ENCODE peak calls at places on chromosomes 6 and 20, in eight cellular contexts. R is astrocyte of the cerebellum; W is aorta; D is choroid plexus epithelial cell; P is fibroblast of the aortic adventitia; T is endothelial cell of umbilical vein; Q is CD8-positive, alpha-beta memory T cell; Y is lung. J is an unnamed sample.

GRCh38 chr6:148144917-148145521 is 197.6 kb upstream of the SASH1 start:
- DNase-seq in Y (peak), Q (no peak), T (peak), D (peak), R (peak), P (peak), W (peak), J (no peak)

GRCh38 chr6:154528286-154528915 is 17.9 kb upstream of the CNKSR3 start:
- DNase-seq in D (no peak), T (no peak), W (no peak), P (no peak), Y (no peak), R (no peak), Q (no peak), J (no peak)

GRCh38 chr6:20266851-20267608 is 54.8 kb upstream of the MBOAT1 start:
- DNase-seq in Q (peak), Y (no peak), W (no peak), R (no peak), T (no peak), P (no peak), D (no peak), J (no peak)

GRCh38 chr6:47700051-47700450 is 1.7 kb downstream of the ADGRF4 start:
- DNase-seq in R (no peak), Q (no peak), W (no peak), Y (no peak), T (no peak), D (peak), P (peak), J (peak)

GRCh38 chr6:131067521-131067920 is 4.5 kb upstream of the EPB41L2 start:
- DNase-seq in W (no peak), D (no peak), Y (no peak), T (no peak), Q (no peak), R (no peak), P (no peak), J (no peak)

GRCh38 chr6:33116881-33117711 is 41.3 kb downstream of the HLA-DPB1 start:
- DNase-seq in D (no peak), T (no peak), Q (no peak), R (no peak), W (no peak), Y (no peak), P (no peak), J (no peak)

GRCh38 chr6:16404456-16404855 is 166.1 kb downstream of the GMPR start:
- DNase-seq in Q (peak), T (no peak), W (no peak), D (no peak), P (no peak), Y (no peak), R (no peak), J (no peak)

GRCh38 chr20:63503524-63503923 is 4.6 kb upstream of the EEF1A2 start:
- DNase-seq in Q (no peak), P (no peak), T (no peak), R (no peak), D (no peak), Y (no peak), W (no peak), J (no peak)

GRCh38 chr20:6921717-6922386 is 154.4 kb downstream of the BMP2 start:
- DNase-seq in T (no peak), R (no peak), Q (no peak), Y (no peak), P (no peak), D (no peak), W (no peak), J (no peak)

GRCh38 chr20:49856904-49857303 is 44.3 kb downstream of the SLC9A8 start:
- DNase-seq in T (no peak), D (no peak), Y (no peak), P (no peak), R (no peak), Q (no peak), W (no peak), J (no peak)

GRCh38 chr6:158067436-158068015 is 85.9 kb downstream of the SYNJ2 start:
- DNase-seq in D (no peak), Y (no peak), Q (no peak), R (no peak), W (no peak), P (no peak), T (no peak), J (no peak)

GRCh38 chr20:53778041-53778516 is 184.4 kb upstream of the ZNF217 start:
- DNase-seq in R (no peak), T (no peak), Y (no peak), D (no peak), Q (no peak), P (no peak), W (no peak), J (no peak)

GRCh38 chr20:5652626-5653573 is 97.3 kb upstream of the SHLD1 start:
- DNase-seq in R (no peak), D (peak), T (no peak), P (peak), W (no peak), Q (no peak), Y (no peak), J (no peak)

GRCh38 chr6:100712997-100713396 is 168.1 kb downstream of the ASCC3 start:
- DNase-seq in T (no peak), D (no peak), R (no peak), Q (no peak), W (no peak), P (no peak), Y (no peak), J (no peak)

GRCh38 chr6:105795913-105796517 is 290.1 kb upstream of the PRDM1 start:
- DNase-seq in D (no peak), P (no peak), W (no peak), Q (no peak), T (no peak), R (no peak), Y (no peak), J (no peak)

GRCh38 chr20:8116067-8116811 is 15.8 kb upstream of the PLCB1 start:
- DNase-seq in T (peak), P (peak), Y (no peak), R (no peak), D (peak), W (no peak), Q (no peak), J (no peak)

GRCh38 chr6:75275067-75275466 is 9.5 kb downstream of the TMEM30A start:
- DNase-seq in Y (no peak), Q (no peak), D (peak), W (no peak), T (peak), P (peak), R (peak), J (no peak)

GRCh38 chr6:82832811-82833210 is 232.8 kb downstream of the UBE3D start:
- DNase-seq in Q (no peak), T (no peak), D (no peak), W (no peak), P (no peak), R (no peak), Y (no peak), J (no peak)

DNA sequence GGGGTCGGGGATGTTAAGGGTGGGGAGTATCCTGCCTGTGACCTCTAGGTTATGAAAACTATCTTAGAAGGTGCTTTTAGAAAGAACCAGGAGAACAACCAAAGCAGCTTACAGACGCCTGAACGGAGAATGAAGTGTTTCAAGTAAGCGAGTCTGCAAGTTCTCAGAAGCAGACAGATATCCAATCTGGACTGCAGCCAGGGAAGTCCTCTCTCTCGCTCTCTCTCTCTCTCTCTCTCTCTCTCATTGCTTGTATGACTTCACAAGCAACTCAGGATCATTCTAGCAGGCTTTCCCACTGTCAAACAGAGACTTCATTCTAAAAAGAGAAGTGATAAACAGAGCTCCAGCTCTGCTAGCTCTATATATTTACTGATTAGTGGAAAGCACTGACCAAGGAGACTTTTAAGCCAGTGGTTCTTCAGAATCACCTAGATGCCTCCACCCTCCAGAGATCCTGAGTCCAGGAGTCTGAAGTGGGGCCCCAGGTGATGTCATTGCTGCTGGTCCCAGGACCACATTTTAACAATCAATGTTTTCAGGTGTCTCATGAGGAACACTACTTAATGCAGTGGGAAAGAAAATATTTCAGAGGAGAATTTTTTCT is 6.0 kb downstream of the TCF21 start:
- DNase-seq in Y (no peak), Q (no peak), D (peak), R (no peak), W (no peak), P (peak), T (no peak), J (no peak)
- H3K4me3 ChIP-seq in Y (no peak), Q (no peak), D (no peak), R (no peak), W (no peak), P (no peak), T (no peak), J (no peak)

DNA sequence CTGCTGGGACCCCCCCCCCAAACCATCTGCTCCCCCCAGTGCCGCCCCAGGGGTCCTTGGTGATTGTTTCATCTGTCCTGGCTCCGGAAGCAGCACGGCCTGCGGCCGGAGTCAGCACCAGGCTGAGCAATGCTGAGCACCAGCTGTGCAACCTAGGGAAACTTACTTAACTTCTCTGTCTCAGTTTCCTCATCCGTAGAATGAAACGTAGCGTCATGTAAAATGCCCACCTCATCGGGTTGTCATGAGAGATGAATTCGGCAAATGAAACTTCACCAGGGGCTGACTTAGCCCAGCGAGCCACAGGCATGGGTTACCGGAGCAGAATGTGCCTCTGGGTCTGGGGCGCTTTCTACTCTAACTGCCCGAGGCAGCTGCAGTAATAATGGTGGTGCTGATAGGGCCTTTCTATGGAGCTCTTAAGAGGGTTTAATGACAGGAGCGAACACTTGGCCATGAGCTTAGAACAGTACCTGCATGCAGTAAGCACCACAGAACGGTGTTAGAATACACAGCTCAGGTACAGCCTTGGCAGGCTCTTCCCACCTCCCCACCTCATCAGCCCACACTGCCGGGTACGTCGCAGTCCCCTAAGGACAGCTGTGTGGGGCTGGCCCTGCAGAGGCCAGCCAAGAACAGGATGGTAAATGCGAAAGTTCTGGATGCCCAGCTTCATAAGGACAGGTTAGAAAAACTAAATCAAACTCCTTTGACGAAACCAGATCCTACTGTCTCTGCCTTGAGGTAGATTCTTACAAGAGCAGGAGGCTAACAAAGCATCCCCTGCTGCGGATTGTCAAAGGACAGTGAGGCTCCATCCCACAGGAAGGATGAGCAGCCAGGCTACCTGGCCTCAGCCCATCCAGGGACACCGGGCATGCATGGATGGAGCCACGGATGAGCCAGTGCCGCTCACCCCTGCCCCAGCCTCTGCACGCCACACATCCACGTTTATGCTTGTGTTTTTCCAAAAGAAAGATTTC is 1.5 kb downstream of the THBS2 start:
- DNase-seq in P (peak), Q (no peak), W (peak), Y (no peak), T (no peak), R (no peak), D (no peak), J (no peak)
- H3K4me3 ChIP-seq in P (peak), Q (no peak), W (peak), Y (peak), T (no peak), R (peak), D (peak), J (peak)

GRCh38 chr6:119463081-119463626 is 113.6 kb upstream of the MAN1A1 start:
- DNase-seq in T (no peak), P (no peak), W (no peak), Y (no peak), D (no peak), Q (no peak), R (no peak), J (no peak)

GRCh38 chr6:119461187-119461586 is 111.6 kb upstream of the MAN1A1 start:
- DNase-seq in R (no peak), Y (no peak), P (no peak), W (no peak), Q (no peak), T (no peak), D (no peak), J (no peak)

GRCh38 chr6:119454694-119455093 is 105.1 kb upstream of the MAN1A1 start:
- DNase-seq in P (peak), D (no peak), R (no peak), T (no peak), W (peak), Y (no peak), Q (no peak), J (no peak)

GRCh38 chr6:119459207-119459974 is 109.8 kb upstream of the MAN1A1 start:
- DNase-seq in W (no peak), T (no peak), P (no peak), Y (no peak), R (no peak), D (no peak), Q (no peak), J (no peak)
- H3K4me3 ChIP-seq in W (no peak), T (no peak), P (no peak), Y (no peak), R (no peak), D (no peak), Q (no peak), J (no peak)

DNA sequence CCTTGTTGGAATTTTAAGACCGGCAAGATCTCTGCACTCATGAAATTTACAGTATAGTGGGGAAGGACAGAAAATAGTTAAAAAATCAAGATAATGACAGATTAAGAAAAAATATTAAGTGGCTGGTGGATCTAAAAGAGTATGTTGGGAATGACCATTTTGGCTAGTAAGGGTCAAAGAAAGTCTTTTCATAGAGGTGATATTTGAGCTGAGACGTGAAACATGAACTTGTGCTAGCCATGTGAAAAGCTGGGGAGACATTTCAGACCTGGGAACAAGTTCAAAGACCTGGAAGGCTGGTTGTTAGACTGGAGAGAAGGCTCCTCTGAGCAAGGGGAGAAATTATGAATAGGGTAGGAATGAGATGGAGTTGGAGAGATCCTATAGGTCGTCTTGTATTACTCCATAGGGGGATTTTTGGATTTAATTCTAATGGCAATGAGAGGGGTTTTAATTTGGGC is 4.7 kb downstream of the BICRAL start:
- DNase-seq in T (no peak), P (no peak), W (no peak), D (no peak), Q (no peak), R (no peak), Y (no peak), J (no peak)
- H3K4me3 ChIP-seq in T (no peak), P (no peak), W (no peak), D (no peak), Q (no peak), R (no peak), Y (no peak), J (no peak)

DNA sequence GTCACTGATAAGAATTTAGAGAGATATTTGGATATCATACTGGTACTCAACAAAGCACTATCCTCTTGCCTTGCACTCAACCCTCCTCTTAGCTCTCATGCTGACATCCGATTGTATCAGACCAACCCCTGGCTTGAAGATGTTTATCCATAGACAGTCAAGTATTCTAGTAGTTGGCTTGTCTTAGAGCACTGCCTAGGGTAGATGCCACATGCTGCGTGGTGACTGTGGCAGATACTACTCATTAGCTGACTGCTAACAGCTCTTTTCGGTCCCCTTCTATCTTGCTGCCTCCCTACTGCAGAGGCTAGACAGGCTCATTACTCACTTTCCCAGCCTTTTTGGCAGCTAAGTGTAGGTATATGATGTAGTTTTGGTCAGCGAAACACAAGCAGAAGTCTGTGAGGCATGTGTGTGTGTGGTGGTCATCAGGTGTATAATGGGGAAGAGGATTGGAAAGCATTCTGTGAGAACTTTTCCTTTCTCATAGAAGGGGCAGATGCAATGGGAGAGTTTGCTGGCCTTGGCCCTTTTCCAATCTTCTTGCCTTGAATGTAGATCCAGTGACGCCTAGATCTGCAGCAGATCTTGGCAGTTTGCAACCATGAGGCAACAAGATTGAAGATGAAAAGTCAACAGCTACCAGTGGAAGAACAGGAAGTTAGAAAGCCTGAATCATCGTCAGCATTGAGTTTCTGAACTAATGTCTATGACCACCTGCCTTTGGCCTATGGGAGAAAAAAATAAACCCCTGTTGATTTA is 4.4 kb upstream of the IFNGR1 start:
- DNase-seq in W (peak), Y (peak), D (peak), P (peak), R (no peak), T (peak), Q (no peak), J (no peak)
- H3K4me3 ChIP-seq in W (no peak), Y (no peak), D (no peak), P (no peak), R (no peak), T (no peak), Q (no peak), J (no peak)

GRCh38 chr6:2840794-2841061 is 935 bp downstream of the SERPINB1 start:
- DNase-seq in P (no peak), R (no peak), Q (no peak), W (no peak), T (no peak), D (no peak), Y (no peak), J (no peak)

GRCh38 chr6:2842139-2842552 is 483 bp upstream of the SERPINB1 start:
- DNase-seq in D (no peak), W (no peak), Y (no peak), P (no peak), Q (no peak), T (no peak), R (no peak), J (no peak)

GRCh38 chr6:2839982-2840793 is 1.5 kb downstream of the SERPINB1 start:
- DNase-seq in Y (no peak), W (no peak), R (no peak), D (no peak), P (no peak), Q (no peak), T (no peak), J (no peak)

GRCh38 chr6:2841264-2842138 is at the start of gene SERPINB1:
- DNase-seq in Y (peak), P (peak), W (peak), Q (peak), T (peak), D (peak), R (no peak), J (peak)

GRCh38 chr6:2839195-2839981 is 2.3 kb downstream of the SERPINB1 start:
- DNase-seq in R (no peak), P (peak), Y (no peak), Q (no peak), T (peak), D (peak), W (no peak), J (no peak)
- H3K4me3 ChIP-seq in R (no peak), P (peak), Y (peak), Q (no peak), T (no peak), D (no peak), W (no peak), J (no peak)

GRCh38 chr6:3882865-3883264 is 33.7 kb downstream of the FAM50B start:
- DNase-seq in W (no peak), D (no peak), P (peak), Q (no peak), Y (no peak), T (no peak), R (no peak), J (no peak)

GRCh38 chr6:3879194-3879952 is 30.2 kb downstream of the FAM50B start:
- DNase-seq in P (no peak), T (no peak), Q (no peak), R (no peak), Y (no peak), D (no peak), W (no peak), J (no peak)

GRCh38 chr6:3885262-3886036 is 36.3 kb downstream of the FAM50B start:
- DNase-seq in Q (no peak), P (no peak), T (no peak), Y (no peak), W (no peak), R (no peak), D (no peak), J (no peak)

GRCh38 chr6:3884007-3884745 is 35.0 kb downstream of the FAM50B start:
- DNase-seq in R (peak), Q (no peak), T (peak), Y (no peak), D (peak), W (no peak), P (peak), J (peak)

GRCh38 chr6:3881722-3882421 is 32.7 kb downstream of the FAM50B start:
- DNase-seq in W (no peak), Y (no peak), T (no peak), R (no peak), P (no peak), Q (no peak), D (no peak), J (no peak)
- H3K4me3 ChIP-seq in W (no peak), Y (no peak), T (no peak), R (no peak), P (no peak), Q (no peak), D (no peak), J (no peak)

GRCh38 chr6:41236276-41236675 is 8.1 kb downstream of the TREML4 start:
- DNase-seq in T (no peak), Q (no peak), P (no peak), D (no peak), Y (no peak), W (no peak), R (no peak), J (no peak)
- H3K4me3 ChIP-seq in T (no peak), Q (no peak), P (no peak), D (no peak), Y (no peak), W (no peak), R (no peak), J (no peak)

J was measured in kidney epithelial cell.